ENCODE peak calls at places on chromosomes 3 and 15, in four cellular contexts. S, G, E and D are unnamed samples. For H3K27me3, the result is how much of the 10 kb centered on the place peaks cover.

GRCh38 chr15:95565702-95566101 is 764.8 kb upstream of the NR2F2 start:
- DNase-seq in S (no peak), G (no peak), E (no peak), D (no peak)

GRCh38 chr3:184710870-184711365 is 946 bp downstream of the MAGEF1 start:
- DNase-seq in S (no peak), G (no peak), E (peak), D (no peak)

GRCh38 chr15:85611361-85611760 is 183.4 kb downstream of the KLHL25 start:
- DNase-seq in S (no peak), G (no peak), E (no peak), D (no peak)

GRCh38 chr3:108461641-108462040 is 48.8 kb downstream of the MYH15 start:
- DNase-seq in S (no peak), G (no peak), E (no peak), D (no peak)

GRCh38 chr15:71651750-71652186 is 158.6 kb upstream of the NR2E3 start:
- DNase-seq in S (no peak), G (no peak), E (peak), D (no peak)

GRCh38 chr3:183809209-183809608 is 16.2 kb downstream of the MAP6D1 start:
- DNase-seq in S (no peak), G (no peak), E (no peak), D (no peak)

GRCh38 chr15:71508081-71508682 is 302.2 kb upstream of the NR2E3 start:
- DNase-seq in S (no peak), G (no peak), E (no peak), D (no peak)

GRCh38 chr3:197376020-197376419 is 77.6 kb upstream of the DLG1 start:
- DNase-seq in S (no peak), G (no peak), E (no peak), D (no peak)

GRCh38 chr3:53618524-53618906 is 124.1 kb downstream of the CACNA1D start:
- DNase-seq in S (no peak), G (no peak), E (no peak), D (no peak)

GRCh38 chr3:41593760-41594159 is 368.1 kb downstream of the ULK4 start:
- DNase-seq in S (no peak), G (no peak), E (no peak), D (no peak)

GRCh38 chr3:87541711-87542110 is 265.3 kb upstream of the POU1F1 start:
- DNase-seq in S (no peak), G (no peak), E (no peak), D (no peak)

GRCh38 chr15:99986297-99987118 is 253.3 kb upstream of the LYSMD4 start:
- DNase-seq in S (no peak), G (no peak), E (no peak), D (no peak)

GRCh38 chr3:144643778-144644191 is 672.2 kb downstream of the DIPK2A start:
- DNase-seq in S (no peak), G (no peak), E (peak), D (no peak)

GRCh38 chr3:150101016-150101415 is 130.3 kb upstream of the PFN2 start:
- DNase-seq in S (no peak), G (no peak), E (no peak), D (no peak)

GRCh38 chr3:154334973-154335420 is 10.7 kb upstream of the DHX36 start:
- DNase-seq in S (no peak), G (no peak), E (peak), D (no peak)

GRCh38 chr3:30233924-30234666 is 372.3 kb upstream of the TGFBR2 start:
- DNase-seq in S (no peak), G (no peak), E (no peak), D (no peak)

GRCh38 chr3:50211930-50212329 is 6.9 kb downstream of the SLC38A3 start:
- DNase-seq in S (no peak), G (no peak), E (peak), D (no peak)

GRCh38 chr3:69120879-69121464 is 1.4 kb downstream of the LMOD3 start:
- DNase-seq in S (no peak), G (peak), E (peak), D (peak)

GRCh38 chr3:33962383-33962782 is 164.0 kb downstream of the PDCD6IP start:
- DNase-seq in S (no peak), G (no peak), E (no peak), D (no peak)

GRCh38 chr3:10396931-10397330 is 76.0 kb upstream of the SEC13 start:
- DNase-seq in S (no peak), G (no peak), E (no peak), D (no peak)

GRCh38 chr3:10394491-10395025 is 73.6 kb upstream of the SEC13 start:
- DNase-seq in S (no peak), G (no peak), E (no peak), D (no peak)

GRCh38 chr3:10395196-10395595 is 74.3 kb upstream of the SEC13 start:
- DNase-seq in S (no peak), G (no peak), E (no peak), D (no peak)

GRCh38 chr3:10396083-10396482 is 75.2 kb upstream of the SEC13 start:
- DNase-seq in S (no peak), G (no peak), E (no peak), D (no peak)

GRCh38 chr3:10395671-10396070 is 74.8 kb upstream of the SEC13 start:
- DNase-seq in S (no peak), G (peak), E (no peak), D (no peak)
- H3K27me3 ChIP-seq in S (under half), G (under half), E (under half), D (under half)

GRCh38 chr15:34734303-34734702 is 20.5 kb downstream of the GJD2 start:
- DNase-seq in S (no peak), G (no peak), E (no peak), D (no peak)

GRCh38 chr15:34737379-34737928 is 17.3 kb downstream of the GJD2 start:
- DNase-seq in S (no peak), G (no peak), E (no peak), D (peak)

GRCh38 chr15:34733621-34734020 is 21.2 kb downstream of the GJD2 start:
- DNase-seq in S (no peak), G (no peak), E (no peak), D (no peak)

GRCh38 chr15:34739346-34739745 is 15.5 kb downstream of the GJD2 start:
- DNase-seq in S (no peak), G (no peak), E (no peak), D (no peak)
- H3K27me3 ChIP-seq in S (under half), G (under half), E (under half), D (under half)

GRCh38 chr3:62237296-62237948 is 135.9 kb downstream of the FEZF2 start:
- DNase-seq in S (no peak), G (no peak), E (no peak), D (no peak)
- H3K27me3 ChIP-seq in S (under half), G (under half), E (under half), D (under half)

GRCh38 chr15:67834593-67835348 is 5.1 kb downstream of the RNU6-1 start:
- DNase-seq in S (no peak), G (no peak), E (no peak), D (no peak)

GRCh38 chr15:67832031-67832551 is 6.8 kb downstream of the SKOR1 start:
- DNase-seq in S (no peak), G (no peak), E (no peak), D (no peak)

GRCh38 chr15:67832965-67833503 is 6.8 kb downstream of the RNU6-1 start:
- DNase-seq in S (no peak), G (no peak), E (no peak), D (no peak)

GRCh38 chr15:67834249-67834592 is 5.6 kb downstream of the RNU6-1 start:
- DNase-seq in S (no peak), G (no peak), E (no peak), D (no peak)

GRCh38 chr15:67833504-67834248 is 6.2 kb downstream of the RNU6-1 start:
- DNase-seq in S (no peak), G (no peak), E (no peak), D (no peak)
- H3K27me3 ChIP-seq in S (half or more), G (half or more), E (half or more), D (half or more)

GRCh38 chr15:89385596-89386242 is 51.1 kb upstream of the POLG start:
- DNase-seq in S (no peak), G (no peak), E (peak), D (no peak)
- H3K27me3 ChIP-seq in S (half or more), G (under half), E (half or more), D (under half)